ENCODE peak calls at places on chromosomes 16 and 17, in seven cellular contexts. Q is sigmoid colon; B is lung; L is Peyer's patch; H is left ventricle myocardium inferior; O is CD4-positive, alpha-beta memory T cell; P is CD8-positive, alpha-beta memory T cell. M is an unnamed sample. For H3K4me1, the result is how much of the 10 kb centered on the place peaks cover.

GRCh38 chr16:4190934-4191333 is 50.9 kb downstream of the SRL start:
- DNase-seq in Q (no peak), B (no peak), L (no peak), H (no peak), O (no peak), P (no peak), M (no peak)

GRCh38 chr17:76191891-76192290 is 48.4 kb downstream of the RNF157 start:
- DNase-seq in Q (no peak), B (no peak), L (no peak), H (no peak), O (peak), P (peak), M (no peak)

GRCh38 chr16:15057755-15058417 is 2.0 kb upstream of the NTAN1 start:
- DNase-seq in Q (no peak), B (no peak), L (no peak), H (no peak), O (no peak), P (no peak), M (no peak)

GRCh38 chr16:17556276-17557052 is 85.7 kb upstream of the XYLT1 start:
- DNase-seq in Q (no peak), B (no peak), L (no peak), H (no peak), O (no peak), P (no peak), M (no peak)

GRCh38 chr16:24610421-24610765 is 71.0 kb downstream of the RBBP6 start:
- DNase-seq in Q (no peak), B (no peak), L (no peak), H (peak), O (no peak), P (no peak), M (no peak)

GRCh38 chr16:30609002-30609927 is 924 bp downstream of the ZNF689 start:
- DNase-seq in Q (peak), B (peak), L (no peak), H (peak), O (no peak), P (peak), M (peak)

GRCh38 chr17:19753661-19754463 is 5.8 kb upstream of the ALDH3A1 start:
- DNase-seq in Q (peak), B (no peak), L (peak), H (no peak), O (no peak), P (peak), M (no peak)

GRCh38 chr17:76530826-76531500 is 6.5 kb downstream of the CYGB start:
- DNase-seq in Q (no peak), B (no peak), L (no peak), H (no peak), O (no peak), P (no peak), M (no peak)

GRCh38 chr16:1494711-1495110 is 1.6 kb downstream of the TELO2 start:
- DNase-seq in Q (peak), B (no peak), L (no peak), H (peak), O (no peak), P (no peak), M (no peak)

GRCh38 chr16:21233521-21234150 is at the start of gene ANKS4B:
- DNase-seq in Q (no peak), B (no peak), L (peak), H (no peak), O (no peak), P (no peak), M (no peak)

GRCh38 chr16:4217246-4218131 is 24.4 kb downstream of the SRL start:
- DNase-seq in Q (no peak), B (no peak), L (no peak), H (peak), O (no peak), P (no peak), M (no peak)

GRCh38 chr17:57582881-57583756 is 162.0 kb downstream of the CCDC182 start:
- DNase-seq in Q (no peak), B (no peak), L (no peak), H (no peak), O (no peak), P (no peak), M (no peak)

GRCh38 chr16:51017969-51018368 is 133.1 kb downstream of the SALL1 start:
- DNase-seq in Q (no peak), B (no peak), L (no peak), H (no peak), O (no peak), P (no peak), M (no peak)

GRCh38 chr17:31008374-31009035 is 37.7 kb downstream of the RNF135 start:
- DNase-seq in Q (peak), B (peak), L (peak), H (peak), O (peak), P (peak), M (no peak)

GRCh38 chr16:65392831-65393565 is 271.1 kb upstream of the CDH11 start:
- DNase-seq in Q (no peak), B (no peak), L (no peak), H (no peak), O (no peak), P (no peak), M (peak)

GRCh38 chr16:4870138-4870671 is 22.9 kb downstream of the UBN1 start:
- DNase-seq in Q (no peak), B (peak), L (no peak), H (no peak), O (no peak), P (no peak), M (no peak)

GRCh38 chr17:8997994-8998628 is 23.2 kb upstream of the NTN1 start:
- DNase-seq in Q (no peak), B (peak), L (peak), H (peak), O (peak), P (peak), M (peak)

GRCh38 chr16:66740533-66740932 is 10.9 kb downstream of the DYNC1LI2 start:
- DNase-seq in Q (no peak), B (no peak), L (no peak), H (no peak), O (no peak), P (no peak), M (no peak)

GRCh38 chr16:66274335-66275110 is 92.0 kb upstream of the CDH5 start:
- DNase-seq in Q (peak), B (no peak), L (no peak), H (no peak), O (no peak), P (no peak), M (peak)

GRCh38 chr16:85227262-85227923 is 115.1 kb upstream of the CIBAR2 start:
- DNase-seq in Q (peak), B (no peak), L (no peak), H (no peak), O (no peak), P (no peak), M (no peak)

GRCh38 chr16:69243479-69243878 is 56.5 kb downstream of the SNTB2 start:
- DNase-seq in Q (no peak), B (no peak), L (no peak), H (no peak), O (no peak), P (no peak), M (no peak)

GRCh38 chr17:70905796-70906195 is 736.5 kb downstream of the KCNJ2 start:
- DNase-seq in Q (no peak), B (peak), L (no peak), H (peak), O (no peak), P (no peak), M (no peak)

GRCh38 chr17:75364078-75364477 is 41.4 kb downstream of the GRB2 start:
- DNase-seq in Q (no peak), B (no peak), L (no peak), H (no peak), O (no peak), P (no peak), M (no peak)

GRCh38 chr17:75481194-75482059 is 25.0 kb downstream of the TMEM94 start:
- DNase-seq in Q (no peak), B (no peak), L (no peak), H (no peak), O (no peak), P (no peak), M (peak)

GRCh38 chr17:7916799-7917198 is 710 bp upstream of the RNF227 start:
- DNase-seq in Q (no peak), B (no peak), L (no peak), H (no peak), O (no peak), P (no peak), M (no peak)
- H3K4me3 ChIP-seq in Q (peak), B (no peak), L (no peak), H (peak), O (no peak), P (peak), M (no peak)

GRCh38 chr17:59675231-59675630 is 32.0 kb downstream of the PTRH2 start:
- DNase-seq in Q (no peak), B (no peak), L (no peak), H (no peak), O (no peak), P (no peak), M (no peak)
- H3K4me1 ChIP-seq in Q (under half), B (under half), L (under half), H (under half), O (under half), P (under half), M (under half)

GRCh38 chr17:1398028-1398427 is 2.0 kb downstream of the YWHAE start:
- DNase-seq in Q (no peak), B (no peak), L (no peak), H (no peak), O (no peak), P (no peak), M (no peak)
- H3K27ac ChIP-seq in Q (peak), B (no peak), L (peak), H (peak), O (peak), P (peak), M (no peak)

GRCh38 chr17:17824119-17824779 is 12.5 kb downstream of the SREBF1 start:
- DNase-seq in Q (no peak), B (no peak), L (no peak), H (no peak), O (no peak), P (peak), M (no peak)
- H3K4me3 ChIP-seq in Q (peak), B (no peak), L (peak), H (peak), O (peak), P (peak), M (peak)

DNA sequence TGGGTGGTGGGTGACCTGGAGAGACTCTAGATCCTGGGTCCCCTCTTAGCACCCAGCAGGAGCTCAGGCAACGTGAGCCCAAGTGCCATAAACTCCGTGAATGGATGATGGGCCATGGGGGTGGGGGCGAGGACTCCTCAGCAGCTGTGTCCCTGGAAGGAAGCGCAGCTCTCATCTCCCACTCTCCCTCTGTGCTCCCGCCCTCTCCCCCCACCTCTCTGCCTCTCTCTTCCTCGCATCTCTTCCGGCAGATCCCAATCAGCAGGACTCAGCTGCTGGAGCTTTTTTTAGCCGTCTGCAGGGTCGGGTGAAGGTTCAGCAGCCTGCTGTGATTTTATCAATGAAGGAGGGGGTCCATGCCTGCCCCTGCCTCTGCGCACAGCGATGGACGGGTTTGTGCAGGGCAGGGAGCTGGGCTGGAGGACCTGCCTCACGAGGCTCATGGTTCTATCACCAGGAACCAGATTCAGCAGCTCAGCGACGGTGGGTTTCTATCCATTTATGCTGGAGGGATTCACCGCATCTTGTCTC is 8.3 kb downstream of the CCR7 start:
- DNase-seq in Q (no peak), B (peak), L (peak), H (peak), O (no peak), P (no peak), M (no peak)
- H3K4me1 ChIP-seq in Q (under half), B (under half), L (under half), H (half or more), O (half or more), P (half or more), M (under half)

DNA sequence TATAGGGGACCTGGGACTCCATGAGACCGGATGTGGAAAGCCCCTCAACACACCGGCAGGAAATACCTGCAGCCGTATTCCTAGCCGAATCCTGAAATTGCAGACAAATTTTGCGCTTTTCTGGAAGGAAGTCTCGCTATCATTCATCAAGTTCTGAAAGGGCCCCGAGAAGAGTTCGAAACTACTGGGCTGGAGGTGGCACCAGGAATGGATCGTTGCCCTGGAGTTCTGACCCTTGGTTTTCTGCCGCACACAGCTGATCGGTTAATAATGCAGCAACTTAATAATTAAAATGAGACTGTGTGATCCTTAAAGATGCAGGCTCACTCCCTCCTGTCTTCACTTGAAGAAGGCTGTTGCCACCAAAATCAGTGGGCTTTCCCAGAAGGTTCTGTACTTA is 55.7 kb upstream of the MRTFB start:
- DNase-seq in Q (no peak), B (no peak), L (no peak), H (no peak), O (no peak), P (no peak), M (peak)
- H3K27ac ChIP-seq in Q (peak), B (peak), L (peak), H (peak), O (no peak), P (no peak), M (no peak)

GRCh38 chr16:53518550-53519416 is 15.8 kb upstream of the AKTIP start:
- DNase-seq in Q (no peak), B (peak), L (no peak), H (no peak), O (peak), P (peak), M (no peak)

GRCh38 chr16:53515259-53515658 is 12.2 kb upstream of the AKTIP start:
- DNase-seq in Q (peak), B (no peak), L (no peak), H (no peak), O (no peak), P (no peak), M (no peak)

GRCh38 chr16:53519417-53520091 is 16.5 kb upstream of the AKTIP start:
- DNase-seq in Q (no peak), B (no peak), L (no peak), H (no peak), O (no peak), P (no peak), M (no peak)

GRCh38 chr16:53515811-53516210 is 12.8 kb upstream of the AKTIP start:
- DNase-seq in Q (peak), B (no peak), L (no peak), H (no peak), O (no peak), P (no peak), M (no peak)

DNA sequence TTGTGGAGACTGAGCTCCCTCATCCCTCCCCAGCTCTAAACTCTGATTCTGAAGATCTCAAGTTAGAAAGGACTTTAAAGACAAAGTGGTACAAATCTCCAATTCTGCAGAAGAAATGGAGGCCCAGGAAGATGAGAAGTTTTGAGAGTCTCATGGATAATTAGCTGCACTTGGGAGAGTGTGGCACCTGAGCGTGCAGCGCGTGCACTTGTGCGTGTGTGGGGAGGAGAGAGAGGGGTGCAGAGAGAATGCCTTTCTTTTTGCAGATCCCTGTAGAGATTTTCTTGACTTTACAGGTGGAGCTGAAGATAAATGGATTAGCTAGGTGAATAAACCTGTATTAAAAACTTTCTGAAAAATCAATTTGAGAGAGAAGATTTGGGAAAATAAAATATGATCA is 14.8 kb upstream of the AKTIP start:
- DNase-seq in Q (no peak), B (no peak), L (no peak), H (no peak), O (no peak), P (no peak), M (no peak)
- H3K4me3 ChIP-seq in Q (no peak), B (no peak), L (no peak), H (no peak), O (peak), P (peak), M (no peak)

DNA sequence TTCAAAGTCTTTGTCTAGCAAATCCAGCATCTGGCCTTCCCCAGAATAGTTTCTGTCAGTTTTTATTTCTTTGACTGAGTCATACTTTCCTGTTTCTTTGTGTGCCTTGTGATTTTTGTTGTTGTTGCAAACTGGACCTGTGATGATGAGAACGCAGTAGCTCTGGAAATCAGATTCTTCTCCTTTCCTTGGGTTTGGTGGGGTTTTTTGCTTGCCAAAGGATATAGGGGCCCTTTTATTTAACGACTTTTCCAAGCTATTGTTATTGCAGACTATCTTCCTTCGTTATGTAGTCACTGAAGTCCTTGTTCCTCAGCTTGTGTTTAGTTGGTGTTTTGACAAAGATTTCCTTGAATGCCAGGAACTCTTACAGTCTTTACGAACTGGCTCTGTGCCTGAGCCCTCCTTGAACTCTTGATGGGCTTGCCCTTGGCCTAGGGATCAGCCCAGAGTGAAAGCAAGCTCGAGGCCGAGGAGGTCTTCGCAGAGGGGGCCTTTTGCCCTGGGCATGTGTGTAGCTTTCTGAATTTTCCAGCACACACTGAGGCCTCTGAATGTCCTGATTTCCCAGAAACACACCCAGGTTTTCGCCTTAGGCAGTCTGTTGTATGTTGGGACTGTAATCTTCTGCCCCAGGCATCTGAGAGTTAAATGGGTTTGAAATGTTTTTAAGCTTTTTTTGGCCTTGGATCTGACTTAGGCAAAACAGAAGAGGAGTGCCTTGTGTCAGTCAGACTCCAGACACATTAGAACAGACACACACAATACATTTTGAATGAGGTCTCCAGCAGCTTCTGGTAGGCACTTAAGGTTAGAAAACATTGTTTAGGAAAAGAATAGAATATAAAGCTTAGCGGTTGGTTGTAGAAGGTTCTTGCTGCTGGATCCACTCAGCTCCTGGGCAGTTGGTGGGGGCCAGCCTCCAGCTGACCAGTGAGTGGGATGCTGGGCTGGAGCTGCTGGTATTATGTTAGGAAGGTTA is 17.0 kb downstream of the FOXK2 start:
- DNase-seq in Q (peak), B (peak), L (no peak), H (peak), O (no peak), P (no peak), M (peak)
- H3K4me1 ChIP-seq in Q (under half), B (under half), L (under half), H (half or more), O (under half), P (under half), M (under half)